ENCODE peak calls at places on chromosomes 7 and 10, in ten cellular contexts. Y, I, A, U, X, C, W, D, N and K are unnamed samples.

GRCh38 chr10:7409045-7409731 is 1.6 kb downstream of the SFMBT2 start:
- DNase-seq in C (no peak), I (peak; percentile 38), N (peak; percentile 44), D (peak; percentile 33), Y (peak; percentile 55), U (no peak), W (peak; percentile 50), X (peak; percentile 62), A (peak; percentile 57), K (peak; percentile 76)

GRCh38 chr7:101172854-101173751 is 7.0 kb downstream of the NAT16 start:
- DNase-seq in D (peak; percentile 86), Y (peak; percentile 41), A (no peak), X (no peak), C (peak; percentile 84), U (peak; percentile 58), N (no peak), I (peak; percentile 92), W (peak; percentile 83), K (peak; percentile 93)

GRCh38 chr10:12785338-12785934 is 216.1 kb downstream of the CCDC3 start:
- DNase-seq in I (no peak), N (no peak), X (no peak), U (no peak), Y (no peak), W (no peak), C (no peak), D (no peak), A (no peak), K (no peak)

GRCh38 chr7:2193120-2193519 is 39.6 kb downstream of the MAD1L1 start:
- DNase-seq in C (peak; percentile 83), I (peak; percentile 24), D (no peak), W (no peak), X (no peak), U (no peak), Y (no peak), N (no peak), A (no peak), K (no peak)

GRCh38 chr10:92490387-92490786 is 83.5 kb downstream of the IDE start:
- DNase-seq in C (no peak), U (peak; percentile 11), Y (no peak), A (no peak), D (no peak), I (no peak), W (no peak), X (no peak), N (no peak), K (no peak)

GRCh38 chr7:91355680-91356435 is 91.6 kb downstream of the FZD1 start:
- DNase-seq in U (no peak), A (no peak), D (no peak), X (no peak), I (no peak), W (no peak), N (no peak), C (no peak), Y (no peak), K (no peak)

GRCh38 chr10:120365872-120366271 is 91.2 kb upstream of the PLPP4 start:
- DNase-seq in X (no peak), U (peak; percentile 15), D (no peak), A (no peak), I (no peak), N (no peak), C (no peak), Y (no peak), W (no peak), K (no peak)

GRCh38 chr10:86523348-86523747 is 1.8 kb upstream of the WAPL start:
- DNase-seq in D (no peak), C (no peak), X (peak; percentile 23), W (no peak), U (no peak), A (no peak), I (peak; percentile 11), N (peak; percentile 29), Y (no peak), K (no peak)

GRCh38 chr10:74227697-74228424 is 76.8 kb downstream of the ADK start:
- DNase-seq in N (no peak), C (no peak), I (no peak), Y (no peak), U (peak; percentile 59), W (no peak), D (no peak), A (no peak), X (peak; percentile 56), K (peak; percentile 20)

GRCh38 chr10:119215371-119215770 is 8.0 kb downstream of the GRK5 start:
- DNase-seq in D (no peak), X (no peak), W (no peak), N (no peak), C (no peak), I (no peak), U (no peak), Y (no peak), A (no peak), K (no peak)

GRCh38 chr10:70913546-70914240 is 25.3 kb upstream of the PCBD1 start:
- DNase-seq in W (peak; percentile 24), U (no peak), N (no peak), C (no peak), X (no peak), D (peak; percentile 9), A (no peak), I (no peak), Y (no peak), K (no peak)

GRCh38 chr7:4809091-4809591 is 33.7 kb downstream of the AP5Z1 start:
- DNase-seq in D (no peak), I (no peak), N (no peak), X (peak; percentile 31), C (no peak), U (no peak), Y (peak; percentile 31), W (peak; percentile 39), A (no peak), K (no peak)

GRCh38 chr7:38398725-38399321 is 125.4 kb upstream of the TARP start:
- DNase-seq in X (peak; percentile 52), C (peak; percentile 27), D (peak; percentile 51), Y (peak; percentile 63), W (peak; percentile 73), N (peak; percentile 30), I (peak; percentile 46), U (peak; percentile 37), A (no peak), K (peak; percentile 72)

GRCh38 chr10:69327463-69328345 is 49.4 kb downstream of the HK1 start:
- DNase-seq in W (peak; percentile 86), I (peak; percentile 76), X (peak; percentile 33), N (no peak), U (peak; percentile 50), A (no peak), C (no peak), Y (peak; percentile 53), D (peak; percentile 46), K (no peak)

GRCh38 chr10:84244651-84245270 is at the start of gene RGR:
- DNase-seq in W (no peak), U (no peak), D (no peak), X (no peak), Y (no peak), C (no peak), I (peak; percentile 33), N (peak; percentile 29), A (peak; percentile 64), K (no peak)